ENCODE peak calls at places on chromosomes 13 and 19, in four cellular contexts. R is neuronal stem cell, O is IMR-90, P is mesenchymal stem cell. D is an unnamed sample.

GRCh38 chr13:112244061-112244460 is 132.1 kb upstream of the SPACA7 start:
- DNase-seq in O (no peak), P (no peak), R (no peak), D (no peak)

GRCh38 chr19:40517248-40517647 is 50.4 kb downstream of the SPTBN4 start:
- DNase-seq in O (no peak), P (no peak), R (no peak), D (no peak)

GRCh38 chr13:30143671-30144400 is 163.5 kb downstream of the KATNAL1 start:
- DNase-seq in O (peak; percentile 81), P (peak; percentile 88), R (no peak), D (no peak)

GRCh38 chr13:32272021-32272695 is 43.0 kb downstream of the ZAR1L start:
- DNase-seq in R (no peak), O (no peak), P (no peak), D (no peak)

GRCh38 chr13:55000043-55000442 is 1971.4 kb downstream of the OLFM4 start:
- DNase-seq in P (no peak), R (no peak), O (no peak), D (no peak)

GRCh38 chr19:5627395-5627904 is 4.6 kb downstream of the SAFB start:
- DNase-seq in R (no peak), P (peak; percentile 47), O (peak; percentile 72), D (peak; percentile 42)

GRCh38 chr13:66958611-66959010 is 271.5 kb downstream of the PCDH9 start:
- DNase-seq in R (no peak), P (no peak), O (no peak), D (no peak)

GRCh38 chr13:35987572-35988513 is 143.3 kb downstream of the DCLK1 start:
- DNase-seq in P (no peak), O (no peak), R (no peak), D (peak; percentile 90)

GRCh38 chr13:29865934-29866333 is 15.5 kb upstream of the UBL3 start:
- DNase-seq in O (no peak), P (no peak), R (no peak), D (no peak)

GRCh38 chr19:7898967-7899366 is 4.7 kb upstream of the MAP2K7 start:
- DNase-seq in P (no peak), O (no peak), R (no peak), D (no peak)

GRCh38 chr19:47549341-47549768 is 23.6 kb downstream of the ZNF541 start:
- DNase-seq in O (no peak), P (no peak), R (no peak), D (no peak)

GRCh38 chr13:59677966-59678814 is 485.5 kb downstream of the DIAPH3 start:
- DNase-seq in P (peak; percentile 69), O (peak; percentile 72), R (peak; percentile 40), D (peak; percentile 29)

GRCh38 chr13:100673376-100673830 is 1.2 kb downstream of the TMTC4 start:
- DNase-seq in R (no peak), P (no peak), O (no peak), D (no peak)

GRCh38 chr19:16371540-16371986 is 46.9 kb downstream of the KLF2 start:
- DNase-seq in R (no peak), O (no peak), P (no peak), D (no peak)

GRCh38 chr19:12052571-12053169 is at the start of gene ZNF878:
- DNase-seq in R (peak; percentile 93), O (peak; percentile 85), P (peak; percentile 91), D (peak; percentile 94)

GRCh38 chr13:52833261-52833660 is 15.2 kb downstream of the PCDH8 start:
- DNase-seq in O (no peak), P (no peak), R (peak; percentile 63), D (no peak)

GRCh38 chr13:33659894-33660293 is 158.1 kb upstream of the RFC3 start:
- DNase-seq in R (no peak), P (no peak), O (no peak), D (no peak)

GRCh38 chr19:46081928-46082727 is 41.3 kb upstream of the IGFL4 start:
- DNase-seq in R (peak; percentile 26), O (peak; percentile 67), P (peak; percentile 72), D (peak; percentile 75)

GRCh38 chr13:23790591-23791170 is 98.5 kb downstream of the MIPEP start:
- DNase-seq in P (peak; percentile 65), O (peak; percentile 82), R (no peak), D (no peak)

GRCh38 chr13:30934381-30934780 is 1.9 kb downstream of the TEX26 start:
- DNase-seq in O (peak; percentile 14), R (no peak), P (no peak), D (no peak)

GRCh38 chr19:996051-996838 is 4.0 kb upstream of the GRIN3B start:
- DNase-seq in P (peak; percentile 62), O (peak; percentile 53), R (no peak), D (peak; percentile 29)

GRCh38 chr13:95382906-95383305 is 81.7 kb upstream of the ABCC4 start:
- DNase-seq in R (no peak), P (no peak), O (no peak), D (no peak)

GRCh38 chr19:49340865-49341718 is 5.9 kb downstream of the CD37 start:
- DNase-seq in R (no peak), O (no peak), P (no peak), D (no peak)

GRCh38 chr19:49338691-49339363 is 3.6 kb downstream of the CD37 start:
- DNase-seq in R (peak; percentile 75), O (no peak), P (peak; percentile 29), D (peak; percentile 77)

GRCh38 chr19:49338023-49338677 is 2.9 kb downstream of the CD37 start:
- DNase-seq in O (no peak), R (no peak), P (no peak), D (no peak)

GRCh38 chr19:49340069-49340864 is 5.1 kb downstream of the CD37 start:
- DNase-seq in R (no peak), P (no peak), O (no peak), D (peak; percentile 18)

GRCh38 chr19:49339364-49340068 is 4.3 kb downstream of the CD37 start:
- DNase-seq in P (peak; percentile 70), R (peak; percentile 89), O (peak; percentile 50), D (peak; percentile 60)
- H3K14ac ChIP-seq in P (no peak overlapping the region), R (no peak overlapping the region), O (no peak overlapping the region), D (no peak overlapping the region)

DNA sequence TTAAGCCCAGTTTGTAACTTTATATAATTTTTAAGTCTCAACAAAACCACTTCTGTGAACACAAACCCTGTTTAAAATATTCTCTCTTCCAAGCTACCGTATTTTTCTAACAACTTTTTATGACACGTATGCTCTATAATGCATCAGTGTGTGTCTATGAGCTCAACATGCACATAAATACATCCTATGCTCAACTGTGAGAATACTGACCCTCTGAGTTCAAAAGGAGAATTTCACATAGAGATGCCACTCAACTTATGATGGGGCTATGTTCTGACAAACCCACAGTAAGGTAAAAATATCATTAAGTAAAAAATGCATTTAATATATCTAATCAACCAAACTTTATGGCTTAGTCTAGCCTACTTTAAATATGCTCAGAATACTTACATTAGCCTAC is 1139.7 kb upstream of the SPRY2 start:
- DNase-seq in P (no peak), R (no peak), O (no peak), D (no peak)
- H2AFZ ChIP-seq in P (no peak overlapping the region), R (no peak overlapping the region), O (no peak overlapping the region), D (no peak overlapping the region)

GRCh38 chr19:55537741-55538111 is 793 bp upstream of the SBK2 start:
- DNase-seq in P (no peak), R (no peak), O (peak; percentile 69), D (no peak)
- H3K14ac ChIP-seq in P (no peak overlapping the region), R (no peak overlapping the region), O (peak overlapping the region; percentile 5), D (no peak overlapping the region)

DNA sequence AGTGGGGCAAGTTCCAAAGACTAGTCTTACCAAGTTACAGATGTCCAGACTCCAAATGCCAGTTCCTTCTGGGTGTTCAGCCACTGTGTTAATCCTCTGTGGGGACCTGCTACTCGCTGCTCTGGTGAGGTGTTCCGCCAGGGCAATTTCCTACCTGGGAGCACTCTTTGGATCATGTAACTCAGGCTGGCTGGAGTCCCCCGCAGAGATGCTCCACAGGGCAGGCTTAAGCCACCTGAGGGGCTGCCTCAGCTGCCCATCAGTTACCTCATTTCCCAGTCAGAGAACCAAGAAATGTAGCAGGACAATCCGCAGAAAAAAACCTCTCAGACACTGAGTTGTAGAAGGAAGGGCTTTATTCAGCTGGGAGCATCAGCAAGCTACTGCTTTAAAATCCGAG is 133.8 kb downstream of the ZNF737 start:
- DNase-seq in P (no peak), O (no peak), R (no peak), D (no peak)
- H2AFZ ChIP-seq in P (no peak overlapping the region), O (no peak overlapping the region), R (no peak overlapping the region), D (no peak overlapping the region)

D was measured in trophoblast cell.